ENCODE peak calls at places on chromosomes 16 and 17, in seven cellular contexts. G is cardiac muscle cell; O is aorta; K is CD4-positive, alpha-beta memory T cell; L is prostate gland; R is tibial nerve; S is A549. M is an unnamed sample.

GRCh38 chr16:11245988-11246387 is 10.0 kb downstream of the SOCS1 start:
- DNase-seq in O (no peak), S (no peak), K (no peak), G (no peak), R (no peak), L (no peak), M (no peak)

GRCh38 chr17:2700491-2701141 is 10.9 kb downstream of the CLUH start:
- DNase-seq in G (no peak), K (no peak), R (no peak), O (peak), L (no peak), S (no peak), M (no peak)

GRCh38 chr16:26316683-26317464 is 625.1 kb downstream of the HS3ST4 start:
- DNase-seq in S (no peak), R (no peak), K (no peak), O (no peak), L (no peak), G (no peak), M (no peak)

GRCh38 chr16:77951788-77952187 is 70.6 kb upstream of the CLEC3A start:
- DNase-seq in R (no peak), L (peak), G (peak), O (no peak), K (no peak), S (peak), M (no peak)

GRCh38 chr17:4788807-4789700 is at the start of gene GLTPD2:
- DNase-seq in S (no peak), L (no peak), K (no peak), G (peak), O (no peak), R (no peak), M (no peak)

GRCh38 chr17:3534881-3535252 is 22.7 kb downstream of the TRPV3 start:
- DNase-seq in G (peak), S (peak), R (peak), O (no peak), L (no peak), K (no peak), M (peak)

GRCh38 chr16:30086291-30087140 is 5.2 kb downstream of the TBX6 start:
- DNase-seq in L (no peak), K (no peak), R (no peak), O (no peak), G (no peak), S (no peak), M (no peak)

GRCh38 chr17:80529104-80529903 is 15.3 kb upstream of the RPTOR start:
- DNase-seq in R (no peak), L (no peak), K (no peak), S (no peak), O (no peak), G (no peak), M (no peak)

GRCh38 chr17:79369532-79369931 is 241.3 kb downstream of the RBFOX3 start:
- DNase-seq in R (no peak), G (no peak), S (peak), L (no peak), K (no peak), O (no peak), M (no peak)

GRCh38 chr16:24755201-24755874 is 25.9 kb downstream of the TNRC6A start:
- DNase-seq in O (no peak), L (no peak), S (no peak), G (no peak), R (no peak), K (no peak), M (no peak)

GRCh38 chr17:61388561-61389356 is 10.9 kb upstream of the TBX2 start:
- DNase-seq in S (no peak), K (no peak), R (no peak), G (no peak), O (no peak), L (no peak), M (no peak)

GRCh38 chr17:37438141-37438540 is 31.5 kb downstream of the TADA2A start:
- DNase-seq in K (no peak), L (no peak), G (no peak), R (no peak), S (no peak), O (no peak), M (no peak)

GRCh38 chr17:7466644-7467341 is 12.6 kb downstream of the ZBTB4 start:
- DNase-seq in L (no peak), O (peak), K (no peak), S (no peak), R (peak), G (peak), M (no peak)

GRCh38 chr17:29131814-29132682 is 48.1 kb downstream of the MYO18A start:
- DNase-seq in L (no peak), O (no peak), S (no peak), R (no peak), K (no peak), G (peak), M (no peak)

GRCh38 chr16:87702325-87702811 is 63.4 kb downstream of the KLHDC4 start:
- DNase-seq in S (peak), K (peak), L (no peak), R (no peak), G (peak), O (no peak), M (no peak)

GRCh38 chr17:82283208-82283749 is 9.8 kb upstream of the CSNK1D start:
- DNase-seq in O (no peak), K (no peak), S (peak), R (no peak), L (no peak), G (peak), M (no peak)

GRCh38 chr16:20042848-20043247 is 30.8 kb downstream of the GPR139 start:
- DNase-seq in S (no peak), O (no peak), L (no peak), K (no peak), R (no peak), G (no peak), M (no peak)

GRCh38 chr16:67961551-67961957 is 6.9 kb downstream of the SLC12A4 start:
- DNase-seq in S (no peak), L (peak), O (peak), G (no peak), R (no peak), K (no peak), M (no peak)

GRCh38 chr16:55439101-55439690 is 39.8 kb upstream of the MMP2 start:
- DNase-seq in O (no peak), L (no peak), R (no peak), K (no peak), G (no peak), S (no peak), M (no peak)

GRCh38 chr17:3796822-3797170 is 4.2 kb downstream of the ITGAE start:
- DNase-seq in G (no peak), K (no peak), L (no peak), S (no peak), O (peak), R (no peak), M (no peak)

GRCh38 chr17:44604149-44605115 is 47.1 kb downstream of the FZD2 start:
- DNase-seq in G (no peak), K (no peak), R (no peak), S (no peak), O (no peak), L (no peak), M (no peak)

GRCh38 chr17:77821114-77821513 is 137.4 kb upstream of the TNRC6C start:
- DNase-seq in L (no peak), K (no peak), G (no peak), R (no peak), S (no peak), O (peak), M (no peak)

GRCh38 chr17:38512473-38513058 is 84.3 kb downstream of the ARHGAP23 start:
- DNase-seq in G (no peak), L (no peak), S (no peak), O (no peak), K (no peak), R (no peak), M (no peak)

GRCh38 chr17:66405836-66406679 is 103.6 kb downstream of the PRKCA start:
- DNase-seq in L (no peak), K (no peak), O (no peak), G (no peak), S (no peak), R (no peak), M (no peak)

GRCh38 chr16:27436921-27437650 is 35.1 kb downstream of the IL21R start:
- DNase-seq in S (no peak), R (no peak), L (no peak), G (no peak), O (peak), K (no peak), M (no peak)

GRCh38 chr16:30606004-30606403 is 4.2 kb downstream of the ZNF689 start:
- DNase-seq in R (no peak), G (no peak), O (no peak), L (no peak), S (no peak), K (no peak), M (no peak)

GRCh38 chr17:9220466-9221230 is 199.3 kb downstream of the NTN1 start:
- DNase-seq in S (no peak), O (no peak), G (no peak), K (no peak), R (no peak), L (no peak), M (no peak)

GRCh38 chr17:49859991-49860953 is 12.4 kb upstream of the TAC4 start:
- DNase-seq in O (no peak), G (no peak), S (no peak), L (no peak), K (no peak), R (no peak), M (no peak)

GRCh38 chr16:11403920-11404319 is 58.7 kb downstream of the RMI2 start:
- DNase-seq in L (no peak), G (no peak), R (no peak), O (no peak), K (no peak), S (no peak), M (no peak)

GRCh38 chr17:78557598-78558039 is 19.6 kb downstream of the DNAH17 start:
- DNase-seq in K (no peak), O (no peak), G (peak), S (peak), L (no peak), R (no peak), M (no peak)

GRCh38 chr16:57084257-57084770 is 8.1 kb upstream of the CPNE2 start:
- DNase-seq in K (peak), L (peak), R (peak), O (peak), S (peak), G (peak), M (peak)

GRCh38 chr17:55710829-55711496 is 11.7 kb downstream of the TMEM100 start:
- DNase-seq in S (no peak), L (no peak), G (no peak), K (no peak), R (no peak), O (no peak), M (no peak)

GRCh38 chr16:62585041-62585545 is 548.9 kb upstream of the CDH8 start:
- DNase-seq in O (no peak), G (no peak), K (no peak), S (no peak), R (no peak), L (no peak), M (no peak)

GRCh38 chr17:60664022-60664421 is 13.6 kb upstream of the BCAS3 start:
- DNase-seq in R (no peak), O (no peak), K (no peak), G (no peak), S (no peak), L (no peak), M (no peak)

GRCh38 chr16:28531777-28532744 is 6.7 kb downstream of the NUPR1 start:
- DNase-seq in G (peak), S (no peak), K (no peak), R (peak), O (peak), L (no peak), M (no peak)

GRCh38 chr17:9151091-9151490 is 129.8 kb downstream of the NTN1 start:
- DNase-seq in K (no peak), S (no peak), R (no peak), O (no peak), L (no peak), G (no peak), M (no peak)

GRCh38 chr16:59459811-59460210 is 725.7 kb upstream of the GOT2 start:
- DNase-seq in G (no peak), S (no peak), R (no peak), O (no peak), L (no peak), K (no peak), M (no peak)

GRCh38 chr16:66523861-66524354 is 26.0 kb downstream of the TK2 start:
- DNase-seq in R (no peak), S (no peak), K (peak), O (peak), L (no peak), G (peak), M (no peak)

GRCh38 chr16:66522816-66523590 is 26.9 kb downstream of the TK2 start:
- DNase-seq in O (peak), K (no peak), R (no peak), S (no peak), G (no peak), L (no peak), M (no peak)

GRCh38 chr16:66521951-66522771 is 27.8 kb downstream of the TK2 start:
- DNase-seq in S (no peak), L (no peak), G (peak), R (no peak), K (peak), O (peak), M (no peak)

GRCh38 chr16:66525396-66526180 is 24.3 kb downstream of the TK2 start:
- DNase-seq in L (no peak), S (no peak), R (no peak), O (peak), K (no peak), G (peak), M (no peak)

GRCh38 chr16:66524601-66525164 is 25.2 kb downstream of the TK2 start:
- DNase-seq in R (no peak), O (peak), L (no peak), K (peak), S (no peak), G (no peak), M (no peak)
- H3K27ac ChIP-seq in R (peak), O (no peak), L (no peak), K (peak), S (no peak), G (no peak), M (peak)

GRCh38 chr16:83899978-83900377 is 1.1 kb downstream of the MLYCD start:
- DNase-seq in G (no peak), L (no peak), R (no peak), S (no peak), O (no peak), K (no peak), M (no peak)

GRCh38 chr16:83901101-83901500 is 2.2 kb downstream of the MLYCD start:
- DNase-seq in K (no peak), L (no peak), G (no peak), S (no peak), R (no peak), O (no peak), M (no peak)

GRCh38 chr16:83899272-83899897 is 470 bp downstream of the MLYCD start:
- DNase-seq in K (peak), R (no peak), O (peak), S (peak), L (no peak), G (peak), M (peak)

GRCh38 chr16:83900611-83901010 is 1.7 kb downstream of the MLYCD start:
- DNase-seq in G (no peak), R (no peak), O (no peak), K (no peak), S (no peak), L (no peak), M (no peak)

DNA sequence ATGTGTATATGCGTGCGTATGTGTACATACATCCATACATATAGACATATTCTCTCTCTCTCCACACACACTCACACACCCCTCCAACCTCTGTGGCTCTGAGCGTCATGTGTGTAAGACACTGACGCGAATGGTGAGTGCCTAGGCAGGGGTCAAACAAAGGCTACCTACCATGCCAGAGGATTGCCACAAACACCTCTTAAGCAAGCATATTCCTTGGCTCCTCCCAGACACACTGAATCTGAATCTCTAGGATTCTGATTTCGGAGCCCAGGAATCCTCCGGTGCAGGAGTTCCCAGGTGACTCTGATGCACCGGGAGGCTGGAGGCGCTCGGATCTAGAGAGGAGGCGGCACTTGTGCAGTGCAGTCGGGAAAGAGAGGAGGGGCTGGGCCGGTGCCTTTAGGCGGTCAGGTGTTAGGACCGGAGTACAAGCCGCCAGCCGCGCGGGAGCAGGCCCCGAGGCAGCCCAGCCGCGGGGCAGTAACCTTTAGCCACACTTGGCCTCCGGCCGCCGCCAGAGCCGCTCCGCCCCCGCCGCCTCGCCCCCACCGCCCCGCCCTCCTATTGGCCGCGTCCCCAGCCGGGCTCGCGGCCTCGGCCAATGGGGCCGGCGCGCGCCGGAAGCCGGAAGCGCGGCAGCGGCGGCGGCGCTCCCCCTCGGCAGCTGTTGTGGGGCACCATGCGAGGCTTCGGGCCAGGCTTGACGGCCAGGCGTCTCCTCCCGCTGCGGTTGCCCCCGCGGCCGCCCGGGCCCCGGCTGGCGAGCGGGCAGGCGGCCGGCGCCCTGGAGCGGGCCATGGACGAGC is at the start of gene MLYCD:
- DNase-seq in O (peak), R (peak), S (peak), K (peak), G (peak), L (peak), M (peak)
- H3K27ac ChIP-seq in O (peak), R (peak), S (peak), K (peak), G (peak), L (peak), M (peak)

GRCh38 chr17:1006054-1006453 is 9.1 kb downstream of the TIMM22 start:
- DNase-seq in G (no peak), O (peak), R (no peak), L (peak), K (no peak), S (no peak), M (no peak)

GRCh38 chr17:1003633-1003971 is 6.7 kb downstream of the TIMM22 start:
- DNase-seq in S (no peak), G (no peak), K (no peak), L (no peak), R (no peak), O (no peak), M (no peak)

GRCh38 chr17:1005361-1005946 is 8.5 kb downstream of the TIMM22 start:
- DNase-seq in R (no peak), L (peak), O (peak), K (no peak), S (no peak), G (peak), M (no peak)

GRCh38 chr17:1003972-1004768 is 7.2 kb downstream of the TIMM22 start:
- DNase-seq in O (peak), G (no peak), K (no peak), R (no peak), S (no peak), L (no peak), M (no peak)

GRCh38 chr17:1004769-1005295 is 7.9 kb downstream of the TIMM22 start:
- DNase-seq in K (no peak), O (no peak), L (no peak), G (no peak), R (no peak), S (no peak), M (no peak)
- H3K27ac ChIP-seq in K (no peak), O (no peak), L (peak), G (peak), R (peak), S (no peak), M (peak)

GRCh38 chr17:17742133-17742621 is 60.9 kb downstream of the RAI1 start:
- DNase-seq in R (no peak), L (no peak), S (no peak), O (no peak), G (peak), K (no peak), M (peak)
- H3K27ac ChIP-seq in R (peak), L (peak), S (no peak), O (no peak), G (no peak), K (no peak), M (peak)

DNA sequence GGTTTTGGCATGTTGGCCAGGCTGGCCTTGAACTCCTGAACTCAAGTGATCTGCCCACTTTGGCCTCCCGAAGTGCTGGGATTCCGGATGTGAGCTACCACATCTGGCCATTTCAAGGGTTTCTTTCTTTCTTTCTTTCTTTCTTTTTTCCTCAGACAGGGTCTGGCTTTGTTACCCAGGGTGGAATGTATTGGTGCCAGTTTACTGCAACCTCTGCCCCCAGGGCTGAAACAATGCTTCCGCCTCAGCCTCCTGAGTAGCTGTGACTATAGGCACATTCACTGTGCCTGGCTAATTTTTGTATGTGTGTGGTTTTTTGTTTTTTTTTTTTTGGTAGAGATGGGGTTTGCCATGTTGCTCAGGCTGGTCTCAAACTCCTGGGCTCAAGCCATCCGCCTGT is 3.1 kb downstream of the FCSK start:
- DNase-seq in S (no peak), O (no peak), R (no peak), L (no peak), G (no peak), K (no peak), M (no peak)
- H3K27ac ChIP-seq in S (no peak), O (no peak), R (no peak), L (no peak), G (no peak), K (no peak), M (no peak)

DNA sequence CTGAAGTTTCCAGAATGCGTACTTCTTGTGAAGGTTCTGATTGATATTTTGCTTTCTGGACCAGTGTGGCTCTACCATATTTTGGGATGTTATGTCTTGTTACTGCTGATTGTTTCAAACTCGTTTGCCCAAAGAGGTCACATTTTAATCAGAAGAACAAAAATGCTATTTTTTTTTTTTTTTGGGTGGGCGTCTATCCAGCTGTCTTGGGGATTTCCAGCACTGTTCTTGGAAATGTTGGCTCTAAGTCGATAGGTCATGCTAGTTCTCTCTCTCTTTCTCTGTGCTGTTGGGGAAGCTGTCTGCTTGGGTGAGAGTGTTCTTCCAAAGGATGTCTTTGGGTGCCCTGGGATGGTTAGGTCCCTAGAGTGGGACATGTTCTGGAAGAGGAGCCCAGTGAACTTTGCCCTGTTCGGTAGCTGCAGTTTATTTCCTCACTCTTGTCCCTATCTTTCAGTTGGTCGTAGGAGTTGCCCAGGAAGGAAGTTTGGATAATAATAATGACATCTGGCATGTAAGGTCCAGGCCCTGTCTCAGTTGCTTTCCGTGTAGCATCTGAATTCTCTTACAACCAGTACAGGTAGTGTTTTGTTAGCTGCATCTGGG is 2.9 kb downstream of the IRF8 start:
- DNase-seq in O (peak), L (no peak), S (no peak), K (no peak), R (no peak), G (peak), M (no peak)
- H3K27ac ChIP-seq in O (no peak), L (no peak), S (no peak), K (no peak), R (no peak), G (peak), M (no peak)

M was measured in caudate nucleus.